ENCODE peak calls at places on chromosomes 6 and 20, in ten cellular contexts. K is RCC 7860; X is NCI-H2029; J is AG08395; P is CD4-positive, alpha-beta T cell; Z is activated T-helper 2 cell treated with anti-CD3 and anti-CD28 coated beads, Interferon-gamma antibody, Interleukin-2, Interleukin-4, amounts not matched to agents 10 μg/mL and 5 μg/mL and 100 μg/mL, durations not matched to agents 14 hours and 24 hours and 36 hours; Q is stimulated activated CD4-positive, alpha-beta T cell treated with anti-CD3 and anti-CD28 coated beads, Interleukin-2, amount 100 ng/mL, for 24 hours; S is fibroblast of lung; R is stimulated activated naive CD8-positive, alpha-beta T cell treated with anti-CD3 and anti-CD28 coated beads, Interleukin-15, amount 100 ng/mL, for 72 hours; W is BE2C. M is an unnamed sample.
A peak's percentile ranks its signal among the peaks of the same experiment; 100 is the strongest.

GRCh38 chr6:14079971-14080370 is 37.6 kb upstream of the CD83 start:
- DNase-seq in S (no peak), J (no peak), P (no peak), W (no peak), R (no peak), Z (no peak), Q (no peak), K (no peak), X (no peak), M (peak; percentile 20)

GRCh38 chr6:157184202-157185015 is 138.9 kb downstream of the TMEM242 start:
- DNase-seq in J (peak; percentile 87), K (peak; percentile 9), Q (peak; percentile 70), Z (peak; percentile 46), W (peak; percentile 73), P (peak; percentile 61), R (peak; percentile 51), X (peak; percentile 60), S (peak; percentile 59), M (peak; percentile 32)

GRCh38 chr20:41171736-41172295 is 34.5 kb downstream of the PLCG1 start:
- DNase-seq in X (no peak), K (no peak), W (no peak), Z (no peak), R (no peak), S (no peak), J (no peak), P (no peak), Q (peak; percentile 11), M (no peak)

GRCh38 chr6:53347250-53347920 is 1.4 kb downstream of the ELOVL5 start:
- DNase-seq in W (no peak), J (no peak), P (no peak), K (peak; percentile 9), Z (peak; percentile 46), X (peak; percentile 19), R (peak; percentile 27), S (peak; percentile 44), Q (no peak), M (peak; percentile 63)

GRCh38 chr6:136290406-136291010 is 862 bp upstream of the BCLAF1 start:
- DNase-seq in R (peak; percentile 88), J (peak; percentile 74), S (peak; percentile 91), Q (peak; percentile 73), P (peak; percentile 81), Z (peak; percentile 81), X (peak; percentile 61), K (peak; percentile 55), W (peak; percentile 75), M (peak; percentile 86)

GRCh38 chr6:152905551-152906299 is 77.1 kb downstream of the FBXO5 start:
- DNase-seq in Q (no peak), R (no peak), Z (no peak), W (no peak), J (no peak), P (no peak), X (no peak), K (no peak), S (no peak), M (no peak)

GRCh38 chr20:8116067-8116811 is 15.8 kb upstream of the PLCB1 start:
- DNase-seq in Z (no peak), K (no peak), J (peak; percentile 64), S (peak; percentile 81), Q (no peak), W (peak; percentile 41), P (no peak), R (no peak), X (no peak), M (peak; percentile 68)

GRCh38 chr6:107123501-107123900 is 8.2 kb upstream of the BEND3 start:
- DNase-seq in P (no peak), Q (no peak), W (no peak), R (no peak), K (no peak), S (no peak), X (no peak), Z (no peak), J (no peak), M (no peak)

GRCh38 chr6:133973109-133973971 is 20.3 kb downstream of the TBPL1 start:
- DNase-seq in S (peak; percentile 76), X (peak; percentile 14), R (no peak), Q (no peak), Z (no peak), P (no peak), W (no peak), K (peak; percentile 57), J (peak; percentile 58), M (peak; percentile 55)

GRCh38 chr6:29679962-29680361 is 990 bp downstream of the ZFP57 start:
- DNase-seq in Q (no peak), J (no peak), K (no peak), P (no peak), X (no peak), R (no peak), S (no peak), Z (no peak), W (no peak), M (no peak)

GRCh38 chr20:51641866-51642265 is 99.3 kb upstream of the NFATC2 start:
- DNase-seq in Q (no peak), R (no peak), X (no peak), J (no peak), K (no peak), W (no peak), Z (no peak), S (no peak), P (no peak), M (no peak)

GRCh38 chr6:90753820-90754604 is 167.1 kb upstream of the MAP3K7 start:
- DNase-seq in S (no peak), W (no peak), Q (no peak), R (no peak), X (no peak), J (no peak), P (no peak), K (no peak), Z (no peak), M (no peak)

GRCh38 chr6:34238507-34239239 is 2.0 kb downstream of the HMGA1 start:
- DNase-seq in W (no peak), J (no peak), X (no peak), K (no peak), Q (peak; percentile 18), P (no peak), S (no peak), Z (no peak), R (no peak), M (no peak)

GRCh38 chr6:151690768-151691562 is 116.5 kb upstream of the ESR1 start:
- DNase-seq in Z (no peak), R (peak; percentile 60), W (no peak), J (peak; percentile 30), Q (peak; percentile 37), K (no peak), X (no peak), S (peak; percentile 15), P (no peak), M (no peak)

GRCh38 chr6:168456907-168457771 is 16.2 kb downstream of the SMOC2 start:
- DNase-seq in X (no peak), R (no peak), K (no peak), Z (no peak), W (no peak), Q (no peak), J (no peak), S (no peak), P (no peak), M (no peak)

GRCh38 chr20:60877071-60877470 is 375.0 kb upstream of the CDH4 start:
- DNase-seq in J (no peak), X (no peak), R (no peak), S (no peak), W (no peak), Q (no peak), Z (no peak), P (no peak), K (no peak), M (no peak)

GRCh38 chr6:30169658-30170614 is 6.6 kb downstream of the TRIM15 start:
- DNase-seq in S (peak; percentile 63), J (peak; percentile 68), P (no peak), R (peak; percentile 32), W (no peak), X (no peak), K (peak; percentile 49), Q (no peak), Z (peak; percentile 8), M (peak; percentile 49)

GRCh38 chr20:19840111-19840705 is 82.2 kb downstream of the RIN2 start:
- DNase-seq in P (no peak), X (no peak), Q (no peak), W (no peak), Z (no peak), R (no peak), S (no peak), J (no peak), K (no peak), M (no peak)

GRCh38 chr6:30841644-30842504 is 42.4 kb upstream of the DDR1 start:
- DNase-seq in R (no peak), P (no peak), X (no peak), J (no peak), Q (no peak), K (no peak), S (peak; percentile 54), W (no peak), Z (no peak), M (peak; percentile 100)

GRCh38 chr6:31776961-31777666 is at the start of gene VWA7:
- DNase-seq in P (peak; percentile 61), R (peak; percentile 91), W (peak; percentile 68), X (peak; percentile 85), Q (peak; percentile 79), J (peak; percentile 77), Z (peak; percentile 70), S (peak; percentile 72), K (peak; percentile 91), M (peak; percentile 97)

GRCh38 chr6:116280161-116280959 is 630 bp upstream of the TSPYL1 start:
- DNase-seq in R (no peak), W (no peak), K (no peak), J (no peak), X (peak; percentile 55), P (no peak), Z (no peak), S (peak; percentile 19), Q (no peak), M (no peak)

GRCh38 chr6:131950767-131951575 is at the start of gene CCN2:
- DNase-seq in Z (no peak), K (peak; percentile 95), W (peak; percentile 13), S (peak; percentile 97), J (peak; percentile 97), Q (no peak), R (no peak), X (no peak), P (no peak), M (peak; percentile 96)

GRCh38 chr6:139060332-139060731 is 31.8 kb downstream of the ABRACL start:
- DNase-seq in W (no peak), S (peak; percentile 86), P (no peak), Q (no peak), X (no peak), Z (no peak), K (no peak), R (peak; percentile 18), J (peak; percentile 57), M (peak; percentile 88)

GRCh38 chr6:131063764-131064272 is 773 bp upstream of the EPB41L2 start:
- DNase-seq in R (no peak), S (no peak), Q (no peak), Z (no peak), K (no peak), P (no peak), J (no peak), W (no peak), X (no peak), M (no peak)

GRCh38 chr6:137823826-137824501 is 43.1 kb upstream of the TNFAIP3 start:
- DNase-seq in J (peak; percentile 51), S (peak; percentile 84), Q (peak; percentile 69), W (peak; percentile 13), R (peak; percentile 72), K (no peak), Z (peak; percentile 70), X (no peak), P (peak; percentile 86), M (peak; percentile 93)

GRCh38 chr20:4082406-4083102 is 67.2 kb upstream of the RNF24 start:
- DNase-seq in Q (peak; percentile 43), K (peak; percentile 72), P (peak; percentile 29), X (no peak), W (no peak), J (peak; percentile 54), S (peak; percentile 86), R (peak; percentile 74), Z (peak; percentile 70), M (peak; percentile 86)

GRCh38 chr6:43254846-43255245 is 11.6 kb downstream of the TTBK1 start:
- DNase-seq in Z (no peak), S (no peak), R (no peak), W (no peak), K (no peak), P (no peak), Q (no peak), X (no peak), J (no peak), M (no peak)

GRCh38 chr6:158852312-158853071 is 33.3 kb upstream of the EZR start:
- DNase-seq in W (no peak), Z (peak; percentile 16), S (no peak), R (no peak), X (no peak), Q (peak; percentile 30), K (no peak), P (no peak), J (no peak), M (no peak)

M was measured in amniotic epithelial cell.